ENCODE peak calls at places on chromosomes 16 and 17, in five cellular contexts. H is RWPE1, G is transverse colon, Q is cardiac muscle cell, S is prostate gland. K is an unnamed sample.

GRCh38 chr17:10646393-10646990 is 10.6 kb downstream of the MYH3 start:
- DNase-seq in H (peak), G (peak), S (peak), Q (peak), K (peak)

GRCh38 chr16:11396241-11397048 is 51.2 kb downstream of the RMI2 start:
- DNase-seq in H (peak), Q (peak), G (peak), S (peak), K (no peak)

GRCh38 chr16:2500937-2501750 is 12.6 kb upstream of the ATP6V0C start:
- DNase-seq in H (peak), G (peak), S (peak), Q (peak), K (no peak)

GRCh38 chr16:50469744-50470301 is 78.4 kb upstream of the NKD1 start:
- DNase-seq in G (no peak), Q (no peak), S (no peak), H (no peak), K (no peak)

GRCh38 chr16:75460441-75460840 is 4.0 kb downstream of the TMEM170A start:
- DNase-seq in Q (peak), G (no peak), S (no peak), H (no peak), K (no peak)

GRCh38 chr17:27390540-27390939 is 65.7 kb upstream of the KSR1 start:
- DNase-seq in G (no peak), Q (no peak), S (no peak), H (no peak), K (no peak)

GRCh38 chr17:70378005-70378404 is 208.7 kb downstream of the KCNJ2 start:
- DNase-seq in G (no peak), Q (no peak), H (no peak), S (no peak), K (no peak)

GRCh38 chr16:63981639-63982038 is 1140.2 kb downstream of the CDH11 start:
- DNase-seq in H (no peak), S (no peak), Q (peak), G (no peak), K (no peak)

GRCh38 chr16:58128721-58129096 is 472 bp downstream of the CFAP20 start:
- DNase-seq in S (no peak), Q (no peak), G (no peak), H (no peak), K (no peak)

GRCh38 chr17:45104497-45104896 is 27.8 kb downstream of the PLCD3 start:
- DNase-seq in H (no peak), Q (no peak), G (no peak), S (no peak), K (no peak)

GRCh38 chr16:49493836-49494235 is 120.2 kb downstream of the C16orf78 start:
- DNase-seq in H (no peak), Q (no peak), G (no peak), S (no peak), K (no peak)

GRCh38 chr17:2054262-2054739 is 602 bp upstream of the HIC1 start:
- DNase-seq in G (no peak), H (no peak), Q (peak), S (no peak), K (no peak)

GRCh38 chr17:49848019-49848473 is at the start of gene TAC4:
- DNase-seq in Q (no peak), G (no peak), H (no peak), S (no peak), K (no peak)

GRCh38 chr17:58083491-58084316 is 485 bp downstream of the DYNLL2 start:
- DNase-seq in H (peak), G (peak), S (peak), Q (peak), K (no peak)

GRCh38 chr17:58587713-58588117 is 73.3 kb upstream of the MTMR4 start:
- DNase-seq in H (peak), Q (peak), S (peak), G (peak), K (no peak)

GRCh38 chr16:49129935-49130334 is 151.7 kb downstream of the CBLN1 start:
- DNase-seq in S (no peak), H (no peak), G (no peak), Q (no peak), K (no peak)

GRCh38 chr16:85975421-85976100 is 76.6 kb downstream of the IRF8 start:
- DNase-seq in Q (no peak), H (no peak), G (peak), S (no peak), K (no peak)

GRCh38 chr16:79509221-79509631 is 91.3 kb downstream of the MAF start:
- DNase-seq in G (peak), H (no peak), Q (no peak), S (peak), K (no peak)

GRCh38 chr16:16042076-16042475 is 92.7 kb downstream of the ABCC1 start:
- DNase-seq in Q (peak), S (peak), G (no peak), H (no peak), K (peak)

GRCh38 chr17:8900626-8901585 is 33.4 kb upstream of the PIK3R6 start:
- DNase-seq in Q (no peak), G (no peak), S (no peak), H (no peak), K (no peak)

GRCh38 chr16:60180609-60181008 is 1446.5 kb upstream of the GOT2 start:
- DNase-seq in H (no peak), Q (no peak), G (no peak), S (no peak), K (no peak)

GRCh38 chr17:44940321-44940720 is 7.3 kb downstream of the KIF18B start:
- DNase-seq in Q (peak), G (no peak), S (no peak), H (peak), K (no peak)

GRCh38 chr17:66107731-66108130 is 84.2 kb downstream of the CEP112 start:
- DNase-seq in G (no peak), H (no peak), Q (no peak), S (no peak), K (no peak)

GRCh38 chr17:82998637-82999036 is 80.8 kb upstream of the METRNL start:
- DNase-seq in S (no peak), Q (no peak), G (no peak), H (no peak), K (no peak)

GRCh38 chr17:77451271-77451893 is 310.6 kb downstream of the SEC14L1 start:
- DNase-seq in H (no peak), G (peak), Q (peak), S (peak), K (no peak)

GRCh38 chr16:19167710-19168172 is 299 bp upstream of the SYT17 start:
- DNase-seq in Q (peak), S (peak), G (peak), H (peak), K (no peak)

GRCh38 chr17:75814021-75814395 is 29.4 kb downstream of the UNK start:
- DNase-seq in Q (no peak), H (no peak), G (no peak), S (no peak), K (no peak)

GRCh38 chr17:1506649-1507254 is 9.7 kb downstream of the INPP5K start:
- DNase-seq in Q (no peak), H (no peak), S (no peak), G (no peak), K (no peak)

GRCh38 chr16:47465919-47466630 is 4.9 kb downstream of the PHKB start:
- DNase-seq in S (no peak), H (no peak), G (no peak), Q (no peak), K (no peak)

GRCh38 chr16:47467501-47467900 is 6.4 kb downstream of the PHKB start:
- DNase-seq in Q (no peak), S (no peak), G (no peak), H (no peak), K (no peak)

GRCh38 chr16:47470810-47471209 is 9.7 kb downstream of the PHKB start:
- DNase-seq in S (no peak), Q (no peak), G (no peak), H (no peak), K (no peak)

GRCh38 chr16:47470211-47470610 is 9.1 kb downstream of the PHKB start:
- DNase-seq in Q (no peak), G (no peak), S (no peak), H (no peak), K (no peak)

DNA sequence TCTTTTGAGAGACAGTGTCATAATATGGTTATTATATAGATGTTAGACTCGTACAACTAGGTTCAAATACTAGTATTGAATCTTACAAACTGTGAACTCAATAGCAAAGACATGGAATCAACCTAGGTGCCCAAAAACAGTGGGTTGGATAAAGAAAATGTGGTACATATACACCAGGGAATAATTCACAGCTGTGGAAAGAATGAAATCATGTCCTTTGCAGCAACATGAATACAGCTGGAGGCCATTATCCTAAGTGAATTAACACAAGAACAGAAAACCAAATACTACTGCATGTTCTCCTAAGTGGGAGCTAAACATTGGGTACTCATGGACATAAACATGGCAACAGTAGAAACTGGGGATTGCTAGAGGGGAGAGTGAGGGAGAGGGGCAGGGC is 8.1 kb downstream of the PHKB start:
- DNase-seq in G (no peak), H (no peak), Q (no peak), S (no peak), K (no peak)
- TF ChIP-seq CTCF in G (no peak), H (no peak), Q (no peak), S (no peak), K (no peak)

GRCh38 chr16:88632587-88632930 is 5.8 kb upstream of the IL17C start:
- DNase-seq in S (no peak), H (no peak), G (no peak), Q (no peak), K (no peak)

GRCh38 chr16:88634994-88635670 is 3.2 kb upstream of the IL17C start:
- DNase-seq in S (no peak), G (no peak), H (no peak), Q (no peak), K (no peak)

GRCh38 chr16:88631920-88632586 is 6.3 kb upstream of the IL17C start:
- DNase-seq in H (no peak), G (no peak), Q (no peak), S (no peak), K (no peak)

GRCh38 chr16:88634141-88634993 is 4.0 kb upstream of the IL17C start:
- DNase-seq in Q (peak), H (peak), G (peak), S (no peak), K (no peak)

GRCh38 chr16:88633684-88634140 is 4.7 kb upstream of the IL17C start:
- DNase-seq in G (peak), S (no peak), Q (peak), H (no peak), K (no peak)
- TF ChIP-seq CTCF in G (peak), S (no peak), Q (peak), H (no peak), K (peak)

DNA sequence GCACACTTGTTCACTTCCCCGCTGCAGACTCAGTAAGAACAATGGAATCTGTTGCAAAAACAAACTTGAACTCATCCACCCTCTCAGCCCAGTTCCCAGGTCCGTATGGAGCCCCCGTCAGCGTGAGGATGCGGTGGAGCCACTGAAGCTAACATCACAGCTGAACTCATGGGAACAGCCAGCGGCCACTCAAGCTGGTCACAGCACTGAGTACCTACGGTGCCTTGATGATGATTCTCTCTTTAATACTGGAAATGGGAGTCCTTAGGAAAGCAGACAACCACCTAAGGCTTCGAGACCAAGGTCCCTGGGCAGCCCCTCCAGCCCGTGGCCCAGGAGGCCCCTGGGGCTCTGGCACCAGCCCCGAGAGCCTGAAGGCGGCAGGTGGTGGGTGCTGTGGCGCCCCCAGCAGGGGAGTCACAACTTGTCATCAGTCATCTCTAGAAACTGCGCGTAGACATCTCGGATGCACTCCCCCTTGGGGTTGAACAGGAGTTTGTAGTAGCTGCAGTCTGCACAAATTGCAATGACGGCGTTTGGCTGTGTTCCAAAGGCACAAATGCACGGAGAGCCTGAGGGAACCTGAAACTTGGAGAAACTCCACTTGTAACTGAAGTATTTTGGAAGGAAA is 31.0 kb upstream of the RHOT1 start:
- DNase-seq in S (peak), Q (peak), G (peak), H (no peak), K (no peak)
- TF ChIP-seq CTCF in S (no peak), Q (peak), G (no peak), H (peak), K (no peak)

GRCh38 chr17:38885044-38885727 is 15.3 kb downstream of the LASP1 start:
- DNase-seq in H (no peak), S (no peak), Q (no peak), G (peak), K (no peak)

GRCh38 chr17:38886643-38887010 is 16.8 kb downstream of the LASP1 start:
- DNase-seq in G (peak), S (no peak), H (no peak), Q (no peak), K (no peak)

GRCh38 chr17:38881600-38882191 is 11.8 kb downstream of the LASP1 start:
- DNase-seq in S (no peak), H (no peak), Q (peak), G (peak), K (no peak)

GRCh38 chr17:38885728-38886642 is 16.1 kb downstream of the LASP1 start:
- DNase-seq in H (no peak), S (no peak), G (no peak), Q (peak), K (no peak)

DNA sequence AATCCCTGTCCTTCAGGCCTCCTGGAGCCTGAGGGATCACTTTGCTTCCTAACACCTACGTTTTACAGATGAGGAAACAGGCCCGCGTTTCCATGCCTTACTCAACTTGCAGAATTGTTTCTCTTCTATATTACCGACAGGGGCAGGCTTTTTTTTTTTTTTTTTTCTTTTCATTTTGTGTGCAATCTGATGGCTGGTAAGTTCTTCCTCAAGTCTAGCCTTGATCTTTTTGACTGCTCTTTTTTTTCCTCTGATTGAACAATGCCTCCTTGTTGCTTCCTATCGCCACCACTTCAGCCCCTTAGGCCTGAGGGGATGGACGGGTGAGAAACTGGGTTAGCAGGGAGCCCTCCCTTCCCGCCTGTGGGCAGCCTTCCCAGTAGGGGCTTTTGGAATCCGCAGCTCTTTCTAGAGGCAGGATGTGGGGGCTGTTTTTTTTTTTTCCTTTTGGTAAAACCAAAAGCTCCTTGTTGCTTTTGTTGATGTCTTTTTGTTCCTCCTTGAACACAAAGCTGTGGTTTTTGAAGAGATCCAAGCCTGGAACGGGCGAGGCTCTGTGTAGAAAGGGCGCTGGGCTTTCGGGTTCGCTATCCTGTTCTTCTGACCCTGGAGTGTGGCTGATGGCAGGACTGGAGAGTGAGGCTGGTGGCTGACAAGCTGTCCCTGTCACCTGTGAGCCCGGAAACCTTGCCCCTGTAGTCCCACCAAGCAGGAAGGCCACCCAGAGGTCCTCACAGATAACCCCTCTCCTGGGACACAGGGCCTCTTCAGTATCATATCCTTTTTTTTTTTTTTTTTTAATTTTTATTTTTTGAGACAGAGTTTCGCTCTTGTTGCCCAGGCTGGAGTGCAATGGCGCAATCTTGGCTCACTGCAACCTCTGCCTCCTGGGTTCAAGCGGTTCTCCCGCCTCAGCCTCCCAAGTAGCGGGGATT is 14.0 kb downstream of the LASP1 start:
- DNase-seq in H (no peak), G (no peak), S (no peak), Q (peak), K (no peak)
- TF ChIP-seq CTCF in H (no peak), G (no peak), S (no peak), Q (peak), K (no peak)

DNA sequence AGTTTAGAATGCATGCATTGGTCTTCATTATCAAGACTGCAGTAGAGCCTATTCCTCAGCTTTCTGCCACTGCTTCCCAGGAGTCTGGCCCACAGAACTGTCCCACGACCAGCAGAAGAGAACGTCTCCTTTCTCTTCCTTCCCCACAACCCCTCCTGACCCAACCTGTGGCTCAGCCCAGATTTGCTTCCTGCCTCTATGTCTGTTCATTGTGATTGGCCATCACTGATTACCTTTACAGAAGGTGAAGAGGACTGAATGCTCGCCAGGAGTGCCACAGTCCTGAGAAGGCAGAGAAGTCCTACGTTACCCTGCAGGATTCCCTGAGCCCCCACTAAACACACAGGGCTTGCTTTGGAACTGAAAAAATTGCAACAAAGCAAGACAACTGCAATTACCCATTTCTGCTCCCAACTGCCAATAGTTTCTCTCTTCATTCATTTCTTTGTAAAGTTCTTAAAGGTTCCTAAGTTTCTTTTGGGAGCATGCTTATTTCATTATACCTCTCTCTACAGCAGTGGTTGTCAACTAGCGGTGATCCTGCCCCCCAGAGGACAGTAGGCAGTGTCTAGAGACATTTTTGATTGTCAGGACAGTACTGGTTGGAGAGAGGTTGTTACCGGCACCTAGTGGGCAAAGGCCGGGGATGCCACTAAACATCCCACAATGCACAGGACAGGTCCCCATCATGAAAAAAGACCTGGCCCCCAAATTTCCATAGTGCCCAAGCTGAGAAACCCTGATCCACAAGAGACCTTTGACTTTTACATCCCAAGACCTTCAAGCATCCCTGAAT is 4.5 kb upstream of the NAT9 start:
- DNase-seq in S (no peak), G (no peak), Q (no peak), H (peak), K (no peak)
- TF ChIP-seq CTCF in S (peak), G (no peak), Q (peak), H (peak), K (peak)

GRCh38 chr17:79204261-79204660 is 129.6 kb downstream of the ENGASE start:
- DNase-seq in S (no peak), Q (no peak), H (no peak), G (no peak), K (no peak)

GRCh38 chr17:79202476-79202875 is 127.9 kb downstream of the ENGASE start:
- DNase-seq in Q (no peak), H (no peak), S (no peak), G (no peak), K (no peak)

GRCh38 chr17:79203657-79204056 is 129.0 kb downstream of the ENGASE start:
- DNase-seq in Q (no peak), H (no peak), S (no peak), G (no peak), K (no peak)

GRCh38 chr17:79201536-79202227 is 127.1 kb downstream of the ENGASE start:
- DNase-seq in G (no peak), H (peak), Q (no peak), S (no peak), K (no peak)

DNA sequence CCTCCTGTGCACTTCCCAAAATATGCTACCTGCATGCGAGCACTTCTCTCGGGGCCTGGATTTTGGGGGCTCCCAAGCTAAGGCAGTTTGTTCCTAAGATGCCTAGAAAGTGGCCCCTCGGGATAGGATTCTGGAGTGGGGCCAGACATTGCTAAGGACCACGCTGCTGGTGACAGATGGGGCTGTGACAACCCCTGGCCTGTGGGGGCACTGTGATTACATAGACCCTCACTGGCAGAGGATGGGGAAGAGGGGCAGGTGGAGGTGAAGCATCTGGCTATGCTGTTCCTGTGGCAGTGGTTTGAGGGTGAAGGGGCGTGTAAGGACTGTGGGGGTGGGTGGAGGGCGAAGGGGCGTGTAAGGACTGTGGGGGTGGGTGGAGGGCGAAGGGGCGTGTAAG is 128.4 kb downstream of the ENGASE start:
- DNase-seq in G (no peak), S (no peak), H (no peak), Q (no peak), K (no peak)
- TF ChIP-seq CTCF in G (no peak), S (no peak), H (no peak), Q (no peak), K (no peak)

K was measured in AG04449.